ENCODE peak calls at places on chromosomes 5 and 9, in eight cellular contexts. One of them, this sample, is unnamed.
A peak's percentile ranks its signal among the peaks of the same experiment; 100 is the strongest.

GRCh38 chr9:133907302-133907880 is 84.7 kb downstream of the VAV2 start:
- DNase-seq in A172: no peak
- DNase-seq in HCT116: no peak
- DNase-seq in stimulated activated CD8-positive, alpha-beta memory T cell treated with anti-CD3 and anti-CD28 coated beads, Interleukin-4, amount 100 ng/mL, for 4 hours: no peak
- DNase-seq in CD8-positive, alpha-beta memory T cell: no peak
- DNase-seq in T-helper 1 cell: no peak
- DNase-seq in HFFc6: no peak
- DNase-seq in aorta: no peak
- DNase-seq in this sample: no peak

GRCh38 chr5:31442253-31442820 is 89.6 kb downstream of the DROSHA start:
- DNase-seq in aorta: no peak
- DNase-seq in HCT116: no peak
- DNase-seq in CD8-positive, alpha-beta memory T cell: no peak
- DNase-seq in HFFc6: no peak
- DNase-seq in A172: no peak
- DNase-seq in T-helper 1 cell: no peak
- DNase-seq in stimulated activated CD8-positive, alpha-beta memory T cell treated with anti-CD3 and anti-CD28 coated beads, Interleukin-4, amount 100 ng/mL, for 4 hours: no peak
- DNase-seq in this sample: no peak

GRCh38 chr9:24095246-24095645 is 269.2 kb upstream of the ELAVL2 start:
- DNase-seq in T-helper 1 cell: no peak
- DNase-seq in HFFc6: no peak
- DNase-seq in aorta: no peak
- DNase-seq in A172: no peak
- DNase-seq in stimulated activated CD8-positive, alpha-beta memory T cell treated with anti-CD3 and anti-CD28 coated beads, Interleukin-4, amount 100 ng/mL, for 4 hours: no peak
- DNase-seq in CD8-positive, alpha-beta memory T cell: no peak
- DNase-seq in HCT116: no peak
- DNase-seq in this sample: no peak

GRCh38 chr5:45622365-45622764 is 73.8 kb downstream of the HCN1 start:
- DNase-seq in CD8-positive, alpha-beta memory T cell: no peak
- DNase-seq in HFFc6: no peak
- DNase-seq in A172: no peak
- DNase-seq in HCT116: no peak
- DNase-seq in aorta: no peak
- DNase-seq in T-helper 1 cell: no peak
- DNase-seq in stimulated activated CD8-positive, alpha-beta memory T cell treated with anti-CD3 and anti-CD28 coated beads, Interleukin-4, amount 100 ng/mL, for 4 hours: no peak
- DNase-seq in this sample: no peak

GRCh38 chr9:95783426-95783975 is 92.0 kb upstream of the ERCC6L2 start:
- DNase-seq in HCT116: no peak
- DNase-seq in A172: peak; percentile 67
- DNase-seq in T-helper 1 cell: no peak
- DNase-seq in CD8-positive, alpha-beta memory T cell: no peak
- DNase-seq in HFFc6: no peak
- DNase-seq in stimulated activated CD8-positive, alpha-beta memory T cell treated with anti-CD3 and anti-CD28 coated beads, Interleukin-4, amount 100 ng/mL, for 4 hours: no peak
- DNase-seq in aorta: no peak
- DNase-seq in this sample: no peak

GRCh38 chr5:181223729-181224389 is 778 bp downstream of the TRIM41 start:
- DNase-seq in A172: no peak
- DNase-seq in aorta: peak; percentile 80
- DNase-seq in HFFc6: no peak
- DNase-seq in HCT116: no peak
- DNase-seq in T-helper 1 cell: no peak
- DNase-seq in stimulated activated CD8-positive, alpha-beta memory T cell treated with anti-CD3 and anti-CD28 coated beads, Interleukin-4, amount 100 ng/mL, for 4 hours: no peak
- DNase-seq in CD8-positive, alpha-beta memory T cell: peak; percentile 83
- DNase-seq in this sample: no peak

GRCh38 chr5:174272671-174273070 is 227.2 kb downstream of the NSG2 start:
- DNase-seq in HFFc6: no peak
- DNase-seq in stimulated activated CD8-positive, alpha-beta memory T cell treated with anti-CD3 and anti-CD28 coated beads, Interleukin-4, amount 100 ng/mL, for 4 hours: no peak
- DNase-seq in T-helper 1 cell: no peak
- DNase-seq in aorta: no peak
- DNase-seq in HCT116: no peak
- DNase-seq in A172: no peak
- DNase-seq in CD8-positive, alpha-beta memory T cell: no peak
- DNase-seq in this sample: no peak

GRCh38 chr9:124743686-124744348 is 27.3 kb downstream of the NR6A1 start:
- DNase-seq in HFFc6: peak; percentile 23
- DNase-seq in CD8-positive, alpha-beta memory T cell: no peak
- DNase-seq in stimulated activated CD8-positive, alpha-beta memory T cell treated with anti-CD3 and anti-CD28 coated beads, Interleukin-4, amount 100 ng/mL, for 4 hours: no peak
- DNase-seq in HCT116: no peak
- DNase-seq in aorta: no peak
- DNase-seq in A172: peak; percentile 26
- DNase-seq in T-helper 1 cell: no peak
- DNase-seq in this sample: no peak

GRCh38 chr5:170108266-170108785 is 2.6 kb downstream of the FOXI1 start:
- DNase-seq in HCT116: no peak
- DNase-seq in stimulated activated CD8-positive, alpha-beta memory T cell treated with anti-CD3 and anti-CD28 coated beads, Interleukin-4, amount 100 ng/mL, for 4 hours: no peak
- DNase-seq in T-helper 1 cell: no peak
- DNase-seq in CD8-positive, alpha-beta memory T cell: no peak
- DNase-seq in aorta: no peak
- DNase-seq in HFFc6: no peak
- DNase-seq in A172: no peak
- DNase-seq in this sample: no peak

GRCh38 chr5:86885011-86885410 is 267.3 kb downstream of the COX7C start:
- DNase-seq in A172: no peak
- DNase-seq in HCT116: no peak
- DNase-seq in T-helper 1 cell: no peak
- DNase-seq in stimulated activated CD8-positive, alpha-beta memory T cell treated with anti-CD3 and anti-CD28 coated beads, Interleukin-4, amount 100 ng/mL, for 4 hours: no peak
- DNase-seq in aorta: no peak
- DNase-seq in CD8-positive, alpha-beta memory T cell: no peak
- DNase-seq in HFFc6: no peak
- DNase-seq in this sample: no peak

GRCh38 chr9:136074706-136075105 is 20.4 kb downstream of the NACC2 start:
- DNase-seq in CD8-positive, alpha-beta memory T cell: peak; percentile 41
- DNase-seq in HFFc6: no peak
- DNase-seq in aorta: peak; percentile 31
- DNase-seq in HCT116: no peak
- DNase-seq in A172: no peak
- DNase-seq in stimulated activated CD8-positive, alpha-beta memory T cell treated with anti-CD3 and anti-CD28 coated beads, Interleukin-4, amount 100 ng/mL, for 4 hours: no peak
- DNase-seq in T-helper 1 cell: no peak
- DNase-seq in this sample: no peak

GRCh38 chr9:14813336-14814020 is 90.9 kb upstream of the CER1 start:
- DNase-seq in HCT116: no peak
- DNase-seq in CD8-positive, alpha-beta memory T cell: no peak
- DNase-seq in stimulated activated CD8-positive, alpha-beta memory T cell treated with anti-CD3 and anti-CD28 coated beads, Interleukin-4, amount 100 ng/mL, for 4 hours: no peak
- DNase-seq in A172: peak; percentile 10
- DNase-seq in HFFc6: no peak
- DNase-seq in T-helper 1 cell: no peak
- DNase-seq in aorta: no peak
- DNase-seq in this sample: no peak

GRCh38 chr5:93247126-93247525 is 333.9 kb downstream of the NR2F1-AS1 start:
- DNase-seq in stimulated activated CD8-positive, alpha-beta memory T cell treated with anti-CD3 and anti-CD28 coated beads, Interleukin-4, amount 100 ng/mL, for 4 hours: no peak
- DNase-seq in HCT116: no peak
- DNase-seq in CD8-positive, alpha-beta memory T cell: no peak
- DNase-seq in A172: no peak
- DNase-seq in T-helper 1 cell: no peak
- DNase-seq in HFFc6: no peak
- DNase-seq in aorta: no peak
- DNase-seq in this sample: no peak

GRCh38 chr5:61020415-61020814 is 75.4 kb downstream of the NDUFAF2 start:
- DNase-seq in T-helper 1 cell: no peak
- DNase-seq in HCT116: no peak
- DNase-seq in CD8-positive, alpha-beta memory T cell: no peak
- DNase-seq in stimulated activated CD8-positive, alpha-beta memory T cell treated with anti-CD3 and anti-CD28 coated beads, Interleukin-4, amount 100 ng/mL, for 4 hours: no peak
- DNase-seq in A172: no peak
- DNase-seq in HFFc6: no peak
- DNase-seq in aorta: no peak
- DNase-seq in this sample: no peak

GRCh38 chr5:181233436-181234115 is 10.1 kb downstream of the RACK1 start:
- DNase-seq in A172: no peak
- DNase-seq in HFFc6: no peak
- DNase-seq in stimulated activated CD8-positive, alpha-beta memory T cell treated with anti-CD3 and anti-CD28 coated beads, Interleukin-4, amount 100 ng/mL, for 4 hours: no peak
- DNase-seq in aorta: no peak
- DNase-seq in T-helper 1 cell: no peak
- DNase-seq in CD8-positive, alpha-beta memory T cell: no peak
- DNase-seq in HCT116: no peak
- DNase-seq in this sample: no peak

GRCh38 chr5:128885649-128886255 is 79.5 kb upstream of the SLC27A6 start:
- DNase-seq in T-helper 1 cell: no peak
- DNase-seq in HCT116: no peak
- DNase-seq in A172: no peak
- DNase-seq in CD8-positive, alpha-beta memory T cell: no peak
- DNase-seq in stimulated activated CD8-positive, alpha-beta memory T cell treated with anti-CD3 and anti-CD28 coated beads, Interleukin-4, amount 100 ng/mL, for 4 hours: no peak
- DNase-seq in aorta: no peak
- DNase-seq in HFFc6: no peak
- DNase-seq in this sample: no peak

GRCh38 chr9:76891279-76891678 is 14.6 kb downstream of the PRUNE2 start:
- DNase-seq in stimulated activated CD8-positive, alpha-beta memory T cell treated with anti-CD3 and anti-CD28 coated beads, Interleukin-4, amount 100 ng/mL, for 4 hours: no peak
- DNase-seq in A172: no peak
- DNase-seq in HCT116: no peak
- DNase-seq in T-helper 1 cell: no peak
- DNase-seq in HFFc6: no peak
- DNase-seq in aorta: no peak
- DNase-seq in CD8-positive, alpha-beta memory T cell: no peak
- DNase-seq in this sample: no peak